ENCODE peak calls at places on chromosomes 5 and 9, in seven cellular contexts. J is neural crest cell; Z is erythroblast; E is mesendoderm; I is NCI-H2107; M is activated naive CD8-positive, alpha-beta T cell treated with anti-CD3 and anti-CD28 coated beads, Interleukin-2, amount 50 U/mL, for 16 hours; X is anterior cingulate cortex. C is an unnamed sample.

GRCh38 chr5:61371474-61371873 is 39.4 kb downstream of the ZSWIM6 start:
- DNase-seq in Z (no peak), E (peak; percentile 55), X (no peak), J (no peak), I (no peak), M (no peak), C (no peak)

GRCh38 chr5:31412324-31412723 is 119.6 kb downstream of the DROSHA start:
- DNase-seq in I (no peak), M (no peak), Z (no peak), E (no peak), X (no peak), J (no peak), C (no peak)

GRCh38 chr5:170315154-170315553 is 17.6 kb upstream of the LCP2 start:
- DNase-seq in X (peak; percentile 81), E (no peak), I (no peak), M (no peak), Z (no peak), J (peak; percentile 23), C (peak; percentile 76)

GRCh38 chr9:99922711-99923030 is 16.2 kb downstream of the STX17 start:
- DNase-seq in X (no peak), M (no peak), I (no peak), Z (no peak), E (no peak), J (no peak), C (no peak)

GRCh38 chr9:123723135-123723875 is 206.6 kb downstream of the DENND1A start:
- DNase-seq in I (no peak), J (no peak), Z (no peak), M (no peak), E (no peak), X (no peak), C (no peak)

GRCh38 chr5:56852228-56853000 is 37.1 kb downstream of the MAP3K1 start:
- DNase-seq in Z (no peak), J (no peak), I (no peak), M (no peak), X (no peak), E (no peak), C (no peak)

GRCh38 chr5:150502106-150502505 is 5.8 kb upstream of the NDST1 start:
- DNase-seq in E (no peak), Z (no peak), M (no peak), J (no peak), I (no peak), X (no peak), C (no peak)

GRCh38 chr9:98484218-98484617 is 224.5 kb downstream of the GABBR2 start:
- DNase-seq in J (no peak), M (no peak), I (no peak), X (no peak), E (peak; percentile 56), Z (no peak), C (no peak)

GRCh38 chr9:89051421-89051820 is 60.2 kb downstream of the S1PR3 start:
- DNase-seq in Z (no peak), J (no peak), I (no peak), M (no peak), X (no peak), E (no peak), C (no peak)

GRCh38 chr9:19788152-19788551 is 685 bp downstream of the SLC24A2 start:
- DNase-seq in X (no peak), Z (no peak), M (no peak), I (no peak), J (peak; percentile 8), E (peak; percentile 93), C (peak; percentile 80)

GRCh38 chr9:127557466-127557869 is 54.6 kb upstream of the STXBP1 start:
- DNase-seq in E (peak; percentile 54), Z (no peak), I (no peak), J (peak; percentile 52), X (no peak), M (no peak), C (no peak)

GRCh38 chr9:69771775-69772418 is 12.1 kb upstream of the PTAR1 start:
- DNase-seq in J (no peak), M (no peak), X (no peak), Z (peak; percentile 12), E (no peak), I (no peak), C (no peak)

GRCh38 chr5:73388371-73388684 is 60.2 kb downstream of the FOXD1 start:
- DNase-seq in E (no peak), J (no peak), Z (no peak), I (no peak), M (no peak), X (no peak), C (no peak)

GRCh38 chr9:93032545-93032944 is 26.0 kb upstream of the SUSD3 start:
- DNase-seq in J (no peak), I (no peak), E (no peak), M (no peak), X (no peak), Z (no peak), C (no peak)

GRCh38 chr5:133347039-133347438 is 265.3 kb downstream of the FSTL4 start:
- DNase-seq in I (no peak), E (no peak), X (no peak), Z (no peak), M (no peak), J (no peak), C (no peak)

GRCh38 chr9:125889122-125889523 is 141.9 kb downstream of the PBX3 start:
- DNase-seq in Z (peak; percentile 40), E (no peak), X (no peak), I (no peak), M (no peak), J (no peak), C (peak; percentile 29)

GRCh38 chr5:138354926-138355378 is 2.5 kb downstream of the KDM3B start:
- DNase-seq in J (no peak), E (peak; percentile 88), Z (peak; percentile 86), I (no peak), M (no peak), X (peak; percentile 9), C (no peak)

GRCh38 chr9:91902465-91903125 is 47.4 kb downstream of the ROR2 start:
- DNase-seq in E (no peak), X (no peak), Z (peak; percentile 35), J (no peak), I (no peak), M (no peak), C (no peak)

GRCh38 chr5:107618233-107618632 is 52.5 kb downstream of the EFNA5 start:
- DNase-seq in X (no peak), I (no peak), E (no peak), J (no peak), M (no peak), Z (no peak), C (no peak)

GRCh38 chr5:35308391-35308790 is 78.1 kb upstream of the PRLR start:
- DNase-seq in Z (no peak), I (no peak), M (no peak), X (peak; percentile 14), J (no peak), E (peak; percentile 17), C (peak; percentile 66)

GRCh38 chr5:177005619-177006264 is 837 bp downstream of the UIMC1 start:
- DNase-seq in M (peak; percentile 38), Z (peak; percentile 83), J (peak; percentile 54), X (peak; percentile 67), I (peak; percentile 15), E (peak; percentile 79), C (peak; percentile 93)

GRCh38 chr5:83294246-83294645 is 177.3 kb upstream of the VCAN start:
- DNase-seq in J (no peak), I (no peak), M (no peak), E (no peak), X (no peak), Z (no peak), C (no peak)

GRCh38 chr5:77426670-77427069 is 65.4 kb downstream of the WDR41 start:
- DNase-seq in E (peak; percentile 32), I (no peak), J (no peak), X (no peak), M (no peak), Z (no peak), C (no peak)

GRCh38 chr9:75105841-75106240 is 17.5 kb downstream of the OSTF1 start:
- DNase-seq in J (no peak), X (no peak), E (no peak), I (no peak), Z (no peak), M (no peak), C (no peak)

GRCh38 chr9:127586537-127586936 is 25.5 kb upstream of the STXBP1 start:
- DNase-seq in J (peak; percentile 76), I (peak; percentile 42), M (peak; percentile 41), Z (peak; percentile 72), E (peak; percentile 85), X (peak; percentile 39), C (peak; percentile 90)

GRCh38 chr9:2179557-2179956 is 164.4 kb downstream of the SMARCA2 start:
- DNase-seq in X (no peak), M (no peak), E (peak; percentile 44), J (no peak), I (no peak), Z (no peak), C (no peak)

GRCh38 chr5:17238521-17239041 is 21.1 kb downstream of the BASP1 start:
- DNase-seq in M (no peak), X (no peak), Z (no peak), E (no peak), I (no peak), J (no peak), C (no peak)

GRCh38 chr9:27131731-27132130 is 22.7 kb downstream of the TEK start:
- DNase-seq in E (no peak), I (no peak), X (no peak), Z (no peak), M (no peak), J (no peak), C (no peak)

GRCh38 chr5:74019923-74020322 is 393.9 kb downstream of the ARHGEF28 start:
- DNase-seq in J (no peak), I (no peak), Z (no peak), E (no peak), M (no peak), X (no peak), C (no peak)

GRCh38 chr9:79953908-79954307 is 382.1 kb downstream of the TLE4 start:
- DNase-seq in Z (no peak), M (no peak), J (no peak), E (no peak), I (no peak), X (no peak), C (no peak)

GRCh38 chr9:87950765-87951488 is 23.4 kb downstream of the CDK20 start:
- DNase-seq in X (no peak), E (peak; percentile 57), I (no peak), M (no peak), Z (peak; percentile 39), J (no peak), C (no peak)

GRCh38 chr5:169181785-169182184 is 119.2 kb downstream of the SLIT3 start:
- DNase-seq in I (no peak), Z (no peak), M (no peak), E (no peak), J (no peak), X (no peak), C (no peak)

GRCh38 chr9:1087120-1087881 is 37.1 kb downstream of the DMRT2 start:
- DNase-seq in M (no peak), I (no peak), Z (no peak), X (no peak), E (no peak), J (no peak), C (no peak)

GRCh38 chr9:135704366-135704947 is 2.5 kb downstream of the KCNT1 start:
- DNase-seq in M (no peak), X (no peak), E (no peak), J (no peak), I (no peak), Z (no peak), C (no peak)

GRCh38 chr9:71685394-71685793 is 82.9 kb downstream of the CEMIP2 start:
- DNase-seq in I (no peak), X (no peak), E (no peak), M (no peak), Z (no peak), J (no peak), C (no peak)

GRCh38 chr5:123439616-123440153 is 16.5 kb upstream of the CEP120 start:
- DNase-seq in X (no peak), M (no peak), J (no peak), E (no peak), Z (no peak), I (no peak), C (no peak)

GRCh38 chr5:95969646-95970358 is 8.2 kb upstream of the ELL2 start:
- DNase-seq in Z (no peak), E (no peak), X (no peak), J (no peak), I (no peak), M (no peak), C (no peak)

GRCh38 chr5:58904737-58905136 is 321.9 kb downstream of the RAB3C start:
- DNase-seq in Z (no peak), J (no peak), I (no peak), M (no peak), E (no peak), X (no peak), C (no peak)